ENCODE peak calls at places on chromosomes 2 and 18, in four cellular contexts. Z, H, K and G are unnamed samples.

GRCh38 chr18:12625242-12625641 is 32.7 kb downstream of the SPIRE1 start:
- DNase-seq in Z (no peak), H (no peak), K (no peak), G (no peak)

GRCh38 chr2:172284209-172284608 is 143.2 kb upstream of the ITGA6 start:
- DNase-seq in Z (no peak), H (no peak), K (no peak), G (no peak)

GRCh38 chr2:241965931-241966412 is 96.4 kb downstream of the RTP5 start:
- DNase-seq in Z (peak), H (no peak), K (no peak), G (peak)

GRCh38 chr2:71340176-71340575 is 8.6 kb downstream of the ZNF638 start:
- DNase-seq in Z (no peak), H (no peak), K (no peak), G (no peak)

GRCh38 chr2:201465524-201465971 is 14.0 kb downstream of the STRADB start:
- DNase-seq in Z (no peak), H (no peak), K (no peak), G (no peak)

GRCh38 chr18:63249781-63250180 is 69.8 kb downstream of the BCL2 start:
- DNase-seq in Z (no peak), H (no peak), K (no peak), G (peak)

GRCh38 chr2:230712443-230713330 is at the start of gene CAB39:
- DNase-seq in Z (peak), H (peak), K (peak), G (peak)

GRCh38 chr18:3595282-3596273 is 145.6 kb downstream of the TGIF1 start:
- DNase-seq in Z (no peak), H (peak), K (no peak), G (no peak)

GRCh38 chr2:201263774-201264173 is 3.4 kb downstream of the CASP8 start:
- DNase-seq in Z (no peak), H (no peak), K (no peak), G (no peak)

GRCh38 chr18:29003194-29003593 is 826.3 kb upstream of the CDH2 start:
- DNase-seq in Z (no peak), H (peak), K (no peak), G (no peak)

GRCh38 chr2:222944552-222944951 is 83.7 kb downstream of the ACSL3 start:
- DNase-seq in Z (no peak), H (no peak), K (no peak), G (no peak)

GRCh38 chr2:240431276-240431662 is 4.2 kb upstream of the GPC1 start:
- DNase-seq in Z (no peak), H (no peak), K (no peak), G (no peak)

GRCh38 chr18:48948112-48949050 is 2.4 kb downstream of the SMAD7 start:
- DNase-seq in Z (peak), H (peak), K (peak), G (no peak)

GRCh38 chr2:238513346-238513745 is 86.6 kb downstream of the ASB1 start:
- DNase-seq in Z (peak), H (peak), K (no peak), G (peak)

GRCh38 chr2:11663427-11663826 is 6.6 kb downstream of the NTSR2 start:
- DNase-seq in Z (no peak), H (no peak), K (no peak), G (no peak)

GRCh38 chr2:233252227-233252626 is 754 bp downstream of the ATG16L1 start:
- DNase-seq in Z (no peak), H (no peak), K (no peak), G (no peak)

GRCh38 chr2:20561703-20562454 is 89.0 kb downstream of the HS1BP3 start:
- DNase-seq in Z (no peak), H (no peak), K (no peak), G (no peak)

GRCh38 chr2:185219981-185220380 is 518.6 kb upstream of the FSIP2 start:
- DNase-seq in Z (no peak), H (no peak), K (no peak), G (no peak)

GRCh38 chr2:184835081-184835728 is 236.9 kb downstream of the ZNF804A start:
- DNase-seq in Z (no peak), H (no peak), K (no peak), G (no peak)

GRCh38 chr18:62725896-62726295 is 10.6 kb downstream of the PHLPP1 start:
- DNase-seq in Z (no peak), H (no peak), K (no peak), G (no peak)

GRCh38 chr2:179861777-179862117 is 335 bp upstream of the ZNF385B start:
- DNase-seq in Z (no peak), H (no peak), K (no peak), G (no peak)

GRCh38 chr2:234399451-234400246 is 97.2 kb downstream of the ARL4C start:
- DNase-seq in Z (no peak), H (no peak), K (no peak), G (no peak)

GRCh38 chr2:98693477-98693876 is 37.5 kb downstream of the MGAT4A start:
- DNase-seq in Z (no peak), H (no peak), K (no peak), G (peak)

GRCh38 chr2:151056870-151057269 is 204.8 kb downstream of the RBM43 start:
- DNase-seq in Z (no peak), H (no peak), K (no peak), G (no peak)

GRCh38 chr2:24855703-24856102 is 62.5 kb downstream of the CENPO start:
- DNase-seq in Z (no peak), H (no peak), K (no peak), G (no peak)

GRCh38 chr2:109440507-109441156 is 173.1 kb downstream of the SEPTIN10 start:
- DNase-seq in Z (no peak), H (no peak), K (no peak), G (no peak)

GRCh38 chr2:202841090-202841867 is 30.3 kb downstream of the ICA1L start:
- DNase-seq in Z (no peak), H (no peak), K (no peak), G (no peak)